ENCODE peak calls at places on chromosomes 11 and 22, in five cellular contexts. T is RPMI7951; C is tibial artery; D is stimulated activated CD4-positive, alpha-beta T cell treated with anti-CD3 and anti-CD28 coated beads, Interleukin-2, amount 100 ng/mL, for 48 hours; V is ascending aorta. X is an unnamed sample.

GRCh38 chr11:113994077-113994954 is 19.4 kb downstream of the HTR3A start:
- DNase-seq in T (no peak), C (no peak), D (peak; percentile 34), V (no peak), X (peak; percentile 9)

GRCh38 chr11:91859666-91860065 is 365.0 kb upstream of the FAT3 start:
- DNase-seq in T (no peak), C (no peak), D (no peak), V (no peak), X (no peak)

GRCh38 chr11:92357344-92357743 is 132.7 kb downstream of the FAT3 start:
- DNase-seq in T (no peak), C (no peak), D (no peak), V (no peak), X (no peak)

GRCh38 chr11:78138694-78139421 is 568 bp downstream of the ALG8 start:
- DNase-seq in T (peak; percentile 28), C (no peak), D (peak; percentile 31), V (no peak), X (peak; percentile 15)

GRCh38 chr11:10385696-10386095 is 69.4 kb upstream of the AMPD3 start:
- DNase-seq in T (no peak), C (no peak), D (no peak), V (no peak), X (peak; percentile 85)

GRCh38 chr11:111148116-111148515 is 97.4 kb upstream of the POU2AF2 start:
- DNase-seq in T (no peak), C (no peak), D (no peak), V (no peak), X (no peak)

GRCh38 chr11:120172921-120173705 is 35.2 kb upstream of the TRIM29 start:
- DNase-seq in T (no peak), C (no peak), D (no peak), V (peak; percentile 57), X (no peak)

GRCh38 chr11:117849781-117850414 is 25.4 kb upstream of the FXYD2 start:
- DNase-seq in T (no peak), C (no peak), D (no peak), V (no peak), X (no peak)

GRCh38 chr11:35515224-35515623 is 10.2 kb downstream of the PAMR1 start:
- DNase-seq in T (peak; percentile 48), C (no peak), D (no peak), V (no peak), X (peak; percentile 93)

GRCh38 chr11:10004526-10005113 is 289.4 kb downstream of the SBF2 start:
- DNase-seq in T (no peak), C (no peak), D (no peak), V (no peak), X (no peak)

GRCh38 chr11:126925321-126926093 is 75.1 kb downstream of the KIRREL3 start:
- DNase-seq in T (peak; percentile 13), C (no peak), D (no peak), V (no peak), X (no peak)

GRCh38 chr11:57874981-57875380 is 113.4 kb downstream of the CTNND1 start:
- DNase-seq in T (peak; percentile 22), C (no peak), D (no peak), V (no peak), X (no peak)

GRCh38 chr11:77471520-77472234 is 2.2 kb downstream of the PAK1 start:
- DNase-seq in T (no peak), C (no peak), D (peak; percentile 11), V (no peak), X (no peak)

GRCh38 chr22:27801197-27801615 is 350 bp downstream of the MN1 start:
- DNase-seq in T (no peak), C (no peak), D (peak; percentile 37), V (no peak), X (peak; percentile 41)

GRCh38 chr11:67006029-67006884 is 16.7 kb upstream of the SYT12 start:
- DNase-seq in T (peak; percentile 66), C (peak; percentile 35), D (peak; percentile 32), V (no peak), X (no peak)

GRCh38 chr22:47556473-47556872 is 794.0 kb downstream of the TBC1D22A start:
- DNase-seq in T (no peak), C (no peak), D (no peak), V (no peak), X (no peak)

GRCh38 chr11:6601041-6601461 is 2.4 kb downstream of the RRP8 start:
- DNase-seq in T (no peak), C (no peak), D (no peak), V (no peak), X (no peak)

GRCh38 chr11:9385288-9385902 is 943 bp downstream of the IPO7 start:
- DNase-seq in T (no peak), C (no peak), D (no peak), V (no peak), X (no peak)

GRCh38 chr22:45418056-45418769 is 4.7 kb downstream of the RIBC2 start:
- DNase-seq in T (no peak), C (no peak), D (no peak), V (no peak), X (no peak)

GRCh38 chr11:16356057-16356750 is at the start of gene SOX6:
- DNase-seq in T (peak; percentile 16), C (no peak), D (no peak), V (no peak), X (no peak)

GRCh38 chr11:10612217-10612862 is 43.9 kb upstream of the LYVE1 start:
- DNase-seq in T (no peak), C (no peak), D (no peak), V (no peak), X (no peak)

GRCh38 chr11:120131941-120132644 is 5.8 kb downstream of the TRIM29 start:
- DNase-seq in T (no peak), C (peak; percentile 13), D (no peak), V (peak; percentile 35), X (no peak)

GRCh38 chr22:45072322-45072903 is 62.6 kb upstream of the PHF21B start:
- DNase-seq in T (peak; percentile 69), C (no peak), D (peak; percentile 8), V (no peak), X (no peak)

GRCh38 chr11:130042093-130042591 is 27.6 kb upstream of the APLP2 start:
- DNase-seq in T (peak; percentile 66), C (no peak), D (no peak), V (no peak), X (no peak)

GRCh38 chr22:23801238-23801821 is 14.6 kb downstream of the SMARCB1 start:
- DNase-seq in T (no peak), C (no peak), D (no peak), V (no peak), X (no peak)

GRCh38 chr11:65260756-65261590 is 789 bp upstream of the POLA2 start:
- DNase-seq in T (no peak), C (no peak), D (no peak), V (no peak), X (no peak)

GRCh38 chr11:75771646-75772410 is 3.2 kb downstream of the DGAT2 start:
- DNase-seq in T (peak; percentile 67), C (peak; percentile 51), D (no peak), V (peak; percentile 75), X (no peak)

GRCh38 chr11:95451682-95452081 is 220.7 kb upstream of the SESN3 start:
- DNase-seq in T (peak; percentile 44), C (no peak), D (no peak), V (no peak), X (no peak)

GRCh38 chr11:24511518-24511917 is 14.7 kb downstream of the LUZP2 start:
- DNase-seq in T (no peak), C (no peak), D (no peak), V (no peak), X (no peak)

GRCh38 chr11:1109918-1110705 is 35.4 kb downstream of the MUC2 start:
- DNase-seq in T (no peak), C (no peak), D (no peak), V (no peak), X (no peak)

GRCh38 chr11:129277216-129277838 is 85.2 kb upstream of the ARHGAP32 start:
- DNase-seq in T (peak; percentile 17), C (no peak), D (no peak), V (no peak), X (no peak)

GRCh38 chr22:42344391-42344861 is 74.0 kb upstream of the TCF20 start:
- DNase-seq in T (no peak), C (no peak), D (no peak), V (peak; percentile 79), X (no peak)

GRCh38 chr22:32536352-32536751 is 61.7 kb downstream of the FBXO7 start:
- DNase-seq in T (no peak), C (no peak), D (no peak), V (no peak), X (no peak)

X was measured in myocyte.